ENCODE peak calls at places on chromosomes 11 and 22, in four cellular contexts. P is stimulated activated CD4-positive, alpha-beta T cell treated with anti-CD3 and anti-CD28 coated beads, Interleukin-15, amount 100 ng/mL, for 1 hour; X is NCI-H1105 treated with DMSO at 0.1 percent for 48 hours; D is MM.1S. H is an unnamed sample.

GRCh38 chr11:111205622-111206385 is 39.7 kb upstream of the POU2AF2 start:
- DNase-seq in P (no peak), X (no peak), D (no peak), H (no peak)

GRCh38 chr22:38187413-38188212 is 6.0 kb upstream of the PLA2G6 start:
- DNase-seq in P (no peak), X (peak; percentile 73), D (no peak), H (peak; percentile 67)

GRCh38 chr11:131033151-131033651 is 116.9 kb upstream of the SNX19 start:
- DNase-seq in P (no peak), X (no peak), D (no peak), H (no peak)

GRCh38 chr11:16678466-16679116 is 59.9 kb upstream of the C11orf58 start:
- DNase-seq in P (no peak), X (no peak), D (no peak), H (no peak)

GRCh38 chr22:49880281-49880680 is 26.6 kb downstream of the ZBED4 start:
- DNase-seq in P (no peak), X (no peak), D (no peak), H (no peak)

GRCh38 chr11:22832315-22833041 is 2.9 kb upstream of the SVIP start:
- DNase-seq in P (no peak), X (no peak), D (no peak), H (no peak)

GRCh38 chr22:40400173-40400572 is 29.8 kb downstream of the SGSM3 start:
- DNase-seq in P (no peak), X (no peak), D (no peak), H (no peak)

GRCh38 chr11:122285021-122285420 is 169.0 kb upstream of the BLID start:
- DNase-seq in P (no peak), X (no peak), D (no peak), H (no peak)

GRCh38 chr11:19601235-19601634 is 111.4 kb upstream of the NAV2 start:
- DNase-seq in P (no peak), X (no peak), D (no peak), H (no peak)

GRCh38 chr11:71139516-71140205 is 112.7 kb downstream of the SHANK2 start:
- DNase-seq in P (no peak), X (peak; percentile 49), D (no peak), H (peak; percentile 85)

GRCh38 chr11:66006891-66007176 is 4.5 kb downstream of the BANF1 start:
- DNase-seq in P (no peak), X (no peak), D (no peak), H (no peak)

GRCh38 chr11:110184974-110185597 is 91.9 kb downstream of the ZC3H12C start:
- DNase-seq in P (no peak), X (no peak), D (no peak), H (no peak)

GRCh38 chr22:49303781-49304461 is 523.8 kb downstream of the BRD1 start:
- DNase-seq in P (no peak), X (no peak), D (no peak), H (no peak)

GRCh38 chr22:44628273-44628672 is 73.7 kb upstream of the PRR5 start:
- DNase-seq in P (no peak), X (no peak), D (no peak), H (no peak)

GRCh38 chr22:41951898-41952474 is at the start of gene SMIM45:
- DNase-seq in P (no peak), X (no peak), D (no peak), H (no peak)

GRCh38 chr11:43918662-43919061 is 23.8 kb upstream of the C11orf96 start:
- DNase-seq in P (no peak), X (no peak), D (no peak), H (no peak)

GRCh38 chr11:66542362-66542761 is 3.5 kb downstream of the ZDHHC24 start:
- DNase-seq in P (no peak), X (no peak), D (no peak), H (no peak)

GRCh38 chr22:46072981-46073682 is 77.2 kb upstream of the PPARA start:
- DNase-seq in P (no peak), X (no peak), D (no peak), H (no peak)

GRCh38 chr11:34890812-34891211 is 25.4 kb downstream of the APIP start:
- DNase-seq in P (no peak), X (peak; percentile 51), D (peak; percentile 69), H (peak; percentile 54)

GRCh38 chr22:43343262-43343988 is at the start of gene SCUBE1:
- DNase-seq in P (peak; percentile 46), X (peak; percentile 53), D (peak; percentile 66), H (peak; percentile 50)

GRCh38 chr11:78132475-78132874 is 7.0 kb downstream of the ALG8 start:
- DNase-seq in P (no peak), X (no peak), D (no peak), H (no peak)

GRCh38 chr11:46279393-46280099 is 2.1 kb downstream of the CREB3L1 start:
- DNase-seq in P (no peak), X (peak; percentile 15), D (no peak), H (peak; percentile 51)

GRCh38 chr11:118306556-118306955 is 2.0 kb downstream of the CD3E start:
- DNase-seq in P (no peak), X (no peak), D (no peak), H (no peak)

GRCh38 chr22:21994881-21995444 is 12.4 kb upstream of the TOP3B start:
- DNase-seq in P (no peak), X (no peak), D (no peak), H (no peak)

GRCh38 chr11:44737222-44737621 is 10.5 kb downstream of the TSPAN18 start:
- DNase-seq in P (no peak), X (no peak), D (no peak), H (no peak)

GRCh38 chr11:10925149-10925926 is 67.5 kb upstream of the ZBED5 start:
- DNase-seq in P (no peak), X (no peak), D (no peak), H (no peak)

GRCh38 chr11:62574363-62575057 is 819 bp upstream of the EEF1G start:
- DNase-seq in P (no peak), X (peak; percentile 47), D (peak; percentile 23), H (no peak)